ENCODE peak calls at places on chromosome 15, in eight cellular contexts. P is heart left ventricle, G is endodermal cell, Z is HCT116, V is fibroblast of mammary gland, O is uterus, I is bronchial epithelial cell, K is natural killer cell. S is an unnamed sample.

GRCh38 chr15:85704720-85705119 is 90.0 kb downstream of the KLHL25 start:
- DNase-seq in Z (no peak), I (no peak), V (peak), P (no peak), O (no peak), G (no peak), K (no peak), S (no peak)

GRCh38 chr15:22942877-22943276 is 37.3 kb downstream of the CYFIP1 start:
- DNase-seq in I (no peak), K (no peak), Z (no peak), P (no peak), O (no peak), V (no peak), G (no peak), S (no peak)

GRCh38 chr15:73822998-73823397 is 50.4 kb upstream of the TBC1D21 start:
- DNase-seq in K (no peak), Z (no peak), P (no peak), V (peak), I (peak), O (no peak), G (peak), S (no peak)

GRCh38 chr15:68809517-68809916 is 11.2 kb downstream of the ANP32A start:
- DNase-seq in G (no peak), K (no peak), V (no peak), I (no peak), Z (no peak), P (no peak), O (no peak), S (no peak)

GRCh38 chr15:99703603-99704443 is 29.4 kb downstream of the LYSMD4 start:
- DNase-seq in K (no peak), I (peak), O (no peak), Z (peak), V (peak), G (no peak), P (no peak), S (no peak)

GRCh38 chr15:79140846-79141570 is 50.4 kb upstream of the RASGRF1 start:
- DNase-seq in I (no peak), Z (no peak), O (no peak), K (no peak), P (no peak), G (no peak), V (no peak), S (no peak)

GRCh38 chr15:68368731-68369435 is 63.1 kb downstream of the ITGA11 start:
- DNase-seq in I (no peak), V (peak), O (no peak), P (peak), Z (no peak), G (no peak), K (no peak), S (no peak)

GRCh38 chr15:66389859-66390382 is 3.2 kb downstream of the MAP2K1 start:
- DNase-seq in O (no peak), V (peak), K (no peak), I (peak), Z (no peak), P (no peak), G (no peak), S (no peak)

GRCh38 chr15:70775160-70775559 is 11.8 kb upstream of the UACA start:
- DNase-seq in P (no peak), Z (no peak), I (peak), K (no peak), G (no peak), O (no peak), V (peak), S (no peak)

GRCh38 chr15:69604050-69604378 is 151.4 kb downstream of the RPLP1 start:
- DNase-seq in V (no peak), Z (peak), I (peak), G (peak), P (no peak), O (no peak), K (no peak), S (no peak)

GRCh38 chr15:100060276-100060926 is 281.4 kb downstream of the ADAMTS17 start:
- DNase-seq in V (peak), K (no peak), P (no peak), I (peak), O (no peak), Z (no peak), G (no peak), S (no peak)

GRCh38 chr15:45179221-45179985 is 8.4 kb downstream of the SHF start:
- DNase-seq in P (no peak), O (no peak), G (peak), K (no peak), I (peak), Z (peak), V (no peak), S (no peak)

GRCh38 chr15:42107483-42107882 is 13.1 kb upstream of the PLA2G4D start:
- DNase-seq in P (no peak), I (no peak), V (no peak), O (no peak), G (no peak), Z (no peak), K (no peak), S (no peak)

GRCh38 chr15:68430471-68431036 is 1.4 kb downstream of the ITGA11 start:
- DNase-seq in Z (no peak), K (no peak), V (no peak), P (no peak), I (no peak), G (peak), O (peak), S (no peak)

GRCh38 chr15:78438595-78439285 is 724 bp downstream of the IREB2 start:
- DNase-seq in V (peak), P (peak), K (no peak), O (no peak), I (peak), Z (no peak), G (peak), S (peak)

GRCh38 chr15:62497356-62497755 is 332.3 kb upstream of the C2CD4B start:
- DNase-seq in G (no peak), I (no peak), P (no peak), O (no peak), K (no peak), Z (no peak), V (peak), S (no peak)

GRCh38 chr15:31389576-31389975 is 62.9 kb downstream of the KLF13 start:
- DNase-seq in I (no peak), O (no peak), K (peak), P (no peak), G (no peak), Z (no peak), V (no peak), S (no peak)

GRCh38 chr15:31387483-31388118 is 61.0 kb downstream of the KLF13 start:
- DNase-seq in G (no peak), V (peak), O (no peak), I (no peak), P (peak), K (no peak), Z (no peak), S (no peak)

GRCh38 chr15:31390029-31390428 is 63.4 kb downstream of the KLF13 start:
- DNase-seq in G (no peak), O (no peak), Z (no peak), P (no peak), V (no peak), I (no peak), K (no peak), S (no peak)

GRCh38 chr15:31384568-31384967 is 57.9 kb downstream of the KLF13 start:
- DNase-seq in K (no peak), V (no peak), I (peak), Z (no peak), O (no peak), G (no peak), P (no peak), S (no peak)

DNA sequence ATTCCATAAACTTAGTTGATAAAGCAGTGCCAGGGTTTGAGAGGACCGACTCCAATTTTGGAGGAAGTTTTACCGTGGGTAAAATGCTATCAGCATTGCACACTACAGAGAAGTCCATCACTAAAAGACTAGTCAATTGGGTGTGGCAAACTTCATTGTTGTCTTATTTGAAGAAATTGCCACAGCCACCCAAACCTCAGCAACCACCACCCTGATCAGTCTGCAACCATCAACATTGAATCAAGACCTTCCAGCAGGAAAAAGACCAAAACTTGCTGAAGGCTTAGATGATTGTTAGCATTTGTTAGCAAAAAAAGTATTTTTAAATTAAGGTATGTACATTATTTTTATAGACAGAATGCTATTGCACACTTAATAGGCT is 60.5 kb downstream of the KLF13 start:
- DNase-seq in I (no peak), P (no peak), K (no peak), G (no peak), V (no peak), O (no peak), Z (no peak), S (no peak)
- TF ChIP-seq CTCF in I (no peak), P (no peak), K (no peak), G (no peak), V (no peak), O (no peak), Z (no peak), S (no peak)

DNA sequence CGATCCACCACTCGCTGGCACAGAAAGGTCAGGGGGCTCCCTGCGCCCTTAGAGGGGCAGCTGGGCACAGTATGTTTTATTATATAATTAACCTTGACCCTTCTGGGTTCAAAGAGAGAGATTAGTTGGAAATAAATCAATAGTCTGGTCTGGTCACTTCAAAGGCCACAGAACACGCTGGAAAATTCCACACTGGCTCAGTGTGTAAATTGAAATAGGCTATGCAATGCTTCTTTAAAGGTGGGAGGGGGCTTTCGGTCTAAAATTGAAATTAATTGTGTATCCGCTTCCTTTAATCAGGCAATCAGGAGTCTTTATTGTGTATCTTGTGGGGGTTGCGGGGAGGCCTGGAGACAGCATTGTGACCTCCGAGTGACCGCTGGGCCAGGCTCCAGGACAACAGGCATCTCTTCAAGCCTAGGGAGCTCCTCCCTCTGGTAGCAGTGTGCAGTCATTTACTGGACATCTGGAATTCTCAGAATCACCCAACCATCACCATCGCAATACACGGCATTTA is 8.0 kb downstream of the RNU5B-1 start:
- DNase-seq in O (no peak), V (no peak), Z (no peak), P (peak), G (no peak), K (no peak), I (no peak), S (no peak)
- TF ChIP-seq CTCF in O (no peak), V (no peak), Z (no peak), P (no peak), G (no peak), K (no peak), I (no peak), S (no peak)

DNA sequence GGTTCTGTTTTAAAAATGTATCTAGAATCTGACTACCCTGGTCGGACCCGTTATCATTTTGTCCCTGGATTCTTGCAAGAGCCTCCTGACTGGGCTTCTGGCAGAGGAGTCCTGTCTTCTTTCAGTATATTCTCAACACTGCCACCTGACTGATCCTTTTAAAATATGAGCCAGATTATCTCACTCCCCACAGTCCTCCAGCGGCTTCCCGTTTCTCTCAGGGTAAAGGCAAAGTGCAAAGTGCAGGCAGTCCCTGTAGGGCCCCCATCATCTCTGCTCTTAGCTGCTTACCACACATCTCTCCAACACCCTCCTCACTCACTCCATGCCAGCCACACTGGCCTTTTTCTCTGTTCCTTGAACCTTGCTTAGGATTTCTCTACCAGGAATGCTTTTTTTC is 28.5 kb downstream of the CRTC3 start:
- DNase-seq in Z (no peak), P (peak), G (no peak), I (no peak), O (peak), K (no peak), V (peak), S (no peak)
- TF ChIP-seq CTCF in Z (no peak), P (no peak), G (no peak), I (no peak), O (no peak), K (no peak), V (no peak), S (no peak)

DNA sequence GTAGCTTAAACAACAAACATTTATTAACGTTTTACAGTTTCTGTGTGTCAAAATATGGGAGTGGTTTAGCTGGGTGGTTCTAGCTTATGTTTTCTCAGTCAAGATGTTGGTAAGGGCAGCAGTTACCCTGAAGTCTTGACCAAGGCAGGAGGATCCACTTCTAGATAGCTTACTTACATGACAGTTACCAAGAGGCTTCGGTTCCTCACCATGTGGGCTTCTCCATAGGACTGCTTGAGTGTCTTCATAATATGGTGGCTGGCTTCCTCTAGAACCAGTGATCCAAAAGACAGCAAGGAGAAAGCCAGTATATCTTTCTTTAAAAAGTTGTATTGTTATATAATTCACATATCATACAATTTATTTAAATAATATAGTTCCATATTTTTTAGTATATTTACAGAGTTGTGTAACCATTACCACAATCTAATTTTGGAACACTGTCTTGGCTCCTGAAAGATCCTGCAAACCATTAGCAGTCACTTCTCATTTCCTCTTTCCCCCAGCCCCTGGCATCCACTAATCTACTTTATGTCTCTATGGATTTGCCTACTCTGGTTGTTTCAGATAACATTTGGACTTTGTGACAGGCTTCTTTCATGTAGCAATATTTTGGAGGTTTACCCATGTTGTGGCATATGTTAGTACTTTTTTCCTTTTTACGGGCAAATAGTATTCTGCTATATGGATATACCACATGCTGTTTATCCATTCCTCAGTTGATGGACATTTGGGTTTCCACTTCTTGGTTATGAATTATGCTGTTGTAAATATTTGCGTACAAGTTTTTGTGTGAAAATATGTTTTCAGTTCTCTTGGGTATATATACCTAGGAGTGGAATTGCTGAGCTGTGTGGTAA is 33.3 kb downstream of the MAPK6 start:
- DNase-seq in K (no peak), G (no peak), O (no peak), Z (no peak), V (no peak), P (no peak), I (no peak), S (no peak)
- TF ChIP-seq CTCF in K (no peak), G (no peak), O (no peak), Z (no peak), V (no peak), P (no peak), I (no peak), S (no peak)

DNA sequence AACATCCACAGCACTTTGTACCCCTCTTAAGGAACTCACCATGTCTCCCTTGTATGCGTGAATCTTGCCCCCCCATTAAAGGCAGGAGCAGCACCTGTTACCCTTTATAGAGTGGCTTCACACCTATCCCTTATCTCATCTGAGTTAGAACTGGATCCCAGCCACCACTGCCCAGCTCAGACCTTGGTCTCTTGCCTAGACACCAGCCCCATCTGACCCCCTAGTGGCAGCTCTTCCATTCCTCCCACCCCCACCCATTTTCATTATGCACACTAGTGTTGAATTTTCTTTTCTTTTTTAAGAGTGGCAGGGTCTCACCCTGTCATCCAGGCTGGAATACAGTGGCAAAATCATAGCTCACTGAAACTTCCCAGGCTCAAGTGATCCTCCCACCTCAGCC is 3.2 kb upstream of the ZFYVE19 start:
- DNase-seq in Z (no peak), P (no peak), K (no peak), G (no peak), V (no peak), I (no peak), O (no peak), S (no peak)
- TF ChIP-seq CTCF in Z (no peak), P (no peak), K (no peak), G (peak), V (no peak), I (no peak), O (no peak), S (no peak)

DNA sequence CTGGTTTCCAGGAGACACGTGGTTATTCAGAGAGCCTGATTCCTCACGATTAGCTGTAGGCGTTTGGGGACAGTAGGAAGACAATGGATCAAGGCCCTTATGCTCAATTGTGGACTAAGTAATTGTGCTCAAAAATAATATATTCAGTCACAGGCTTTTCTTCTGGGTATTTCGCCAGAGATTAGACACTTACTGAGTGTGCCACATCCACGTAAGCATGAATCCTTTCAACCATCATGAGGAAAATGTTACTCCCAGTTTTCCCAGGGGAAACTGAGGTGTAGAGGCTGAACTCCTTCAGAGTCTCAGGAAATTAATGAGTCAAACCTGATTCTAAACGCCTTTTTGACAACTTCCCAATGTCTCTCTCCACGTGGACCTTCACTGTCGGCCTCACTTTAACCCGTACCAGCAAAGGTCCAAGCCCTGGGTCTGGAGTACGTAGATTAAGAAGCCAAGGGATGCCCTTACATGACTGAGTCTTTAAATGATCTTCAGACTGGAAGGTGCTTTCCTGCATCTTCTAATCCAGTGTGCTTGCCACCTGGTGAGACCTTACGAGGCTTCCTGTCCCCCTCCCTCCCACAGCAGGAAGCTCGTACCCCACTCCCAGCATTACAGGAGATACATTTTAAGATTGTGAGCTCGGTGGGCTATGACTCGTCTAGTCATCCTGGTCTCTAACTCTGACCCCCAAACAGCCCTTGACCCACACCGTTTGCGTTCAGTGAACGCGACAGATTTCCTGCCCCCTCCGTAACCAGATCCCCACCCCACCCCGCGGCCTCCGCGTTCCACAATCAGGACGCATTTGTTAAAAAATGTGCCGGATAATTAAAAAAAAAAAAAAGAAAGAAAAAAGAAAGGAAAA is 1.7 kb downstream of the PKM start:
- DNase-seq in G (peak), P (no peak), V (peak), K (peak), Z (no peak), I (peak), O (no peak), S (no peak)
- TF ChIP-seq CTCF in G (no peak), P (no peak), V (no peak), K (no peak), Z (no peak), I (no peak), O (no peak), S (no peak)

DNA sequence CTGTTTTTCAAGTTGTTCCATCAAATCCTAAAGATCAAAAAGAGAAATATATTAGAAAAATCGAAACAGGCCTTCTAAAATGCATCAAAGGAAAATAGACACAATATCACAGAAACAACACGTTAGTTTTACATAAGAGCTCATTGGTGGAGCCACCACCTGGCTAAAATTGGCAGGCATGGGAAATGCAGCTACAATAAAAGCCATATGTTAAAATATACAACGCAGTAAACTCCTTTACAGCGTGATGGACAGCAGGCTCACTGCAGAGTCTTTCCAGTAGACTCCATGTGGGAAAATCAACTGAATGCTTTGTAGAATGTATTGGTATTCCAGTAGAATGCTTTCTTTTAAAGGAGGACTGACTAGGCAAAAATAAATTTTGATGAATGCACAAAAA is 40.9 kb upstream of the MYO5C start:
- DNase-seq in O (no peak), P (no peak), K (no peak), G (no peak), V (no peak), I (no peak), Z (no peak), S (no peak)
- TF ChIP-seq CTCF in O (no peak), P (peak), K (no peak), G (peak), V (no peak), I (no peak), Z (no peak), S (no peak)